ENCODE peak calls at places on chromosomes 12 and 14, in eight cellular contexts. C is cardiac muscle cell; R is body of pancreas; V is SK-N-MC; O is CD8-positive, alpha-beta memory T cell; M is tibial nerve; W is left ventricle myocardium inferior; U is fibroblast of lung. Y is an unnamed sample.

GRCh38 chr12:105480162-105480561 is 149.7 kb downstream of the C12orf75 start:
- DNase-seq in C (peak; percentile 12), R (no peak), V (no peak), O (no peak), M (no peak), W (no peak), U (peak; percentile 36), Y (no peak)

GRCh38 chr14:89607453-89607852 is 190.4 kb upstream of the FOXN3 start:
- DNase-seq in C (no peak), R (no peak), V (no peak), O (no peak), M (no peak), W (no peak), U (peak; percentile 51), Y (no peak)

GRCh38 chr12:52221912-52222457 is 11.1 kb upstream of the KRT7 start:
- DNase-seq in C (peak; percentile 32), R (peak; percentile 87), V (no peak), O (peak; percentile 30), M (no peak), W (peak; percentile 50), U (peak; percentile 39), Y (peak; percentile 91)

GRCh38 chr14:21913759-21914158 is 240.1 kb upstream of the OR4E1 start:
- DNase-seq in C (peak; percentile 84), R (peak; percentile 38), V (peak; percentile 76), O (peak; percentile 49), M (no peak), W (no peak), U (peak; percentile 15), Y (peak; percentile 15)

GRCh38 chr14:69643430-69644200 is 32.2 kb downstream of the SUSD6 start:
- DNase-seq in C (no peak), R (peak; percentile 91), V (no peak), O (no peak), M (no peak), W (no peak), U (peak; percentile 83), Y (peak; percentile 58)

GRCh38 chr12:127690161-127690560 is 576.8 kb upstream of the TMEM132C start:
- DNase-seq in C (peak; percentile 13), R (no peak), V (no peak), O (no peak), M (no peak), W (no peak), U (no peak), Y (no peak)

GRCh38 chr12:92398565-92399309 is 253.1 kb upstream of the BTG1 start:
- DNase-seq in C (no peak), R (no peak), V (no peak), O (no peak), M (no peak), W (no peak), U (no peak), Y (no peak)

GRCh38 chr14:59320771-59321170 is 132.3 kb downstream of the DAAM1 start:
- DNase-seq in C (no peak), R (no peak), V (no peak), O (no peak), M (no peak), W (no peak), U (no peak), Y (no peak)

GRCh38 chr14:82779301-82779700 is 1245.6 kb upstream of the SEL1L start:
- DNase-seq in C (no peak), R (no peak), V (no peak), O (no peak), M (no peak), W (no peak), U (no peak), Y (no peak)

GRCh38 chr14:23566782-23567185 is 807 bp downstream of the AP1G2 start:
- DNase-seq in C (no peak), R (peak; percentile 87), V (no peak), O (no peak), M (no peak), W (no peak), U (no peak), Y (no peak)

GRCh38 chr14:61678966-61679365 is 16.3 kb upstream of the HIF1A start:
- DNase-seq in C (peak; percentile 42), R (no peak), V (no peak), O (no peak), M (no peak), W (no peak), U (peak; percentile 86), Y (no peak)

GRCh38 chr12:80016684-80017083 is 81.8 kb upstream of the PPP1R12A start:
- DNase-seq in C (no peak), R (no peak), V (no peak), O (no peak), M (no peak), W (no peak), U (no peak), Y (no peak)

GRCh38 chr12:89161553-89161952 is 190.7 kb downstream of the DUSP6 start:
- DNase-seq in C (no peak), R (no peak), V (no peak), O (no peak), M (no peak), W (no peak), U (no peak), Y (no peak)
- H3K27ac ChIP-seq in C (no peak overlapping the region), R (peak overlapping the region; percentile 58), V (no peak overlapping the region), O (no peak overlapping the region), M (no peak overlapping the region), W (peak overlapping the region; percentile 80), U (no peak overlapping the region), Y (no peak overlapping the region)

DNA sequence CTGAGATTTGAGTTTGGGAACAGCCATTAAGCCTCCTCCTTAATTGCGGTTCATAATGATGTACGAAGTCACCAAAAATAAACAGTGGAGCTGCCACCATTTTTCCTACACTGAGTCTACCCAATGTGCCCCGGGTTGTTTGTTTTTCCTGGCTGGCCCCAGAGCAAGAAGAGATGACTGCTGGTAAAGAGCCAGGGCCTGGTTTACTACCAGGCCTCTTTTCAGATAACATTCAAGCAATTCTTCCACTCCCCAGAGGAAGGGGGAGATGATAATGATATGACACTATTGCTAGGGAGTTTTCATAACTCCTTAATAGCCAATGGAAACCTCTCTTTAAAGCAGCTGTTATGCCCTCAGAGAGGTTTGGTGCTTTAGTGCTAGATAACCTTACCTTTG is 42.3 kb downstream of the BRAP start:
- DNase-seq in C (no peak), R (peak; percentile 61), V (no peak), O (no peak), M (no peak), W (no peak), U (peak; percentile 77), Y (no peak)
- H3K27ac ChIP-seq in C (no peak overlapping the region), R (no peak overlapping the region), V (peak overlapping the region; percentile 54), O (no peak overlapping the region), M (no peak overlapping the region), W (peak overlapping the region; percentile 60), U (peak overlapping the region; percentile 43), Y (peak overlapping the region; percentile 70)

DNA sequence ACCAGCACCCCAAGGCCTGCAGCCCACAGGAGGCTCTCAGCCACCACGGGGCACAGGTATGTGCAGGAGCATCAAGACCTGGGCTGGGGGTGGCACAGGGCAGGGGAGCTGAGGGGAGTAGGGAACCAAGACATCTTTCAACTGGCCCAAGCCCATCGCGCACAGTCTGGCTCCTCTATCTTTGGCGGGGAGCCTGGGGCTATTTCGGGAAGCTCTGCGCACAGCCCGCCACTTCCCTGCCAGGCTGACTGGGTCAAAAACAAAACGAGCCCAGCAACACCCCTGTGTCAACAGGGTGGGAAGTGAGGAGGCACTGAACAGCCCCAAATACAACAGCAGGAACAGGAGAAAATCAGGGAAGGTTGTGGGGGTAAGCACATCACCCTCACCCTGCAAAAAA is 83.9 kb downstream of the ARL6IP4 start:
- DNase-seq in C (no peak), R (no peak), V (no peak), O (no peak), M (no peak), W (peak; percentile 81), U (no peak), Y (no peak)
- H3K27ac ChIP-seq in C (no peak overlapping the region), R (peak overlapping the region; percentile 79), V (no peak overlapping the region), O (no peak overlapping the region), M (no peak overlapping the region), W (peak overlapping the region; percentile 94), U (no peak overlapping the region), Y (peak overlapping the region; percentile 87)

GRCh38 chr14:94293578-94293924 is 483 bp upstream of the SERPINA10 start:
- DNase-seq in C (no peak), R (no peak), V (no peak), O (no peak), M (no peak), W (no peak), U (no peak), Y (no peak)

GRCh38 chr14:94291159-94291905 is 1.7 kb downstream of the SERPINA10 start:
- DNase-seq in C (no peak), R (no peak), V (no peak), O (no peak), M (no peak), W (no peak), U (no peak), Y (no peak)

GRCh38 chr14:94291906-94292525 is 1.1 kb downstream of the SERPINA10 start:
- DNase-seq in C (no peak), R (no peak), V (no peak), O (no peak), M (no peak), W (no peak), U (no peak), Y (no peak)

GRCh38 chr14:94292526-94292871 is 569 bp downstream of the SERPINA10 start:
- DNase-seq in C (no peak), R (no peak), V (no peak), O (no peak), M (no peak), W (no peak), U (no peak), Y (no peak)

DNA sequence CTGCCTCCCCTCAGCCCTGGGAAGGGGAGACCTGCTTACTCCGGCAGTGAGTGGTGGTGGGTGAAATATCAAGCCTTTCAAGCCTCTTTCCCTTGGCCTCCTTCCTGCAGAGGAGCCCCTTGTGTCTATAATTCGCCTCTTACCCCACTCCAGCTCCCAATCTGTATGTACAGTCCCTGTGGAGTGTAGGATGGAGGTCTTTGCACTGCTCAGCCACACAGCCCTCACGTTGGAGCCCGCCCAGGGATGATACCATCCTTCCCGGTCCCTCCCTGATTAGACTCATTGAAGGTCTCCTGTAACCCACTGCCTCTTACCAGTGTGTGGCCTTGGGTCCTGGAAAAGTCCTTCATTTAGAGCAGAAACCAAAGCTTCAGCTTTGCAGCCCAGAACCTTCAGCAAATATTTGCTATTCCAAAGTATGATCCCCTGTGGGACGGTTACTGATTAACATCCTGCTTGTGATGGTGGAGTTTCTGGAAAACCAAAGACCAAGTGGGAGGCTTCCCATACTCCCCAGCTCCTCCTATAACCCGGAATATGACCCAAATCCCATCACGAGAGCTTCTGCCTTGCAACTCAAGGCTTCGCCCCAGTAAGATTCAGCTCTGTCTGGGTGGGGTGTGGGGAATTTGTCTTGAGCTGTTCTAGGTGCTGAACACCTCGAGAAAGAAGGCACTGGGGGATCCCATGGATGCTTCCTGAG is at the start of gene SERPINA10:
- DNase-seq in C (peak; percentile 16), R (no peak), V (no peak), O (no peak), M (no peak), W (no peak), U (no peak), Y (no peak)
- H3K27ac ChIP-seq in C (no peak within 1 kb of the TSS), R (no peak within 1 kb of the TSS), V (no peak within 1 kb of the TSS), O (no peak within 1 kb of the TSS), M (no peak within 1 kb of the TSS), W (no peak within 1 kb of the TSS), U (no peak within 1 kb of the TSS), Y (no peak within 1 kb of the TSS)

DNA sequence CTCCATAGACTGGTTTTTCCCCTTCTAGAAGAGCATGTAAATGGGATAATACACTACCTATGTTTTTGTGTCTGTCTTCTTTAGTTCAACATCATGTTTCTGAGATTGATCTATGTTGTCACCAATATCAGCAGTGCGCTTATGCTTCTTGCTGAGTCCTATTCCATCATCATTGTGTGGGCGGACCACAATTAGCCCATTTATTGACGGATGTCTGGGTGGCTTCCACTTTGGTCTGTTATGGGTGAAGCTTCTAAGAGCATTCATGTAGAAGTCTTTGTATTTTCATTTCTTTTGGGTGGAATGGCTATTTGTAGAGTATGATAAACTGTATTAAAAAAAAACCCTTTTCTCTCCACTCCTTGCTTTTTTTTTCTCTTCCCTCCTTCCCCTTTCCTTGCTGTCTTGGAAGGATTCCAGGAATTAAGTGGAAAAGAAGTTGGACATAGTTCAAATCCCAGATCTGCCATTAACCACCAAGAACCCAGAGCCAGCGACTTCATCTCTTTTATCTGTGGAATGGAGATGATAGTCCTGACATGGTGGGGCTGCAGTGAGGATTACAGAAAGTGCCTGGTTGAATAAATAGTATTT is 7.0 kb upstream of the SERPINA1 start:
- DNase-seq in C (no peak), R (no peak), V (no peak), O (no peak), M (no peak), W (no peak), U (peak; percentile 32), Y (no peak)
- H3K27ac ChIP-seq in C (no peak overlapping the region), R (peak overlapping the region; percentile 79), V (no peak overlapping the region), O (no peak overlapping the region), M (no peak overlapping the region), W (no peak overlapping the region), U (no peak overlapping the region), Y (no peak overlapping the region)

Y was measured in caudate nucleus.